ENCODE peak calls at places on chromosomes 3 and 15, in ten cellular contexts. V is body of pancreas; R is transverse colon; M is tibial artery; N is GM12865; I is neural progenitor cell; H is RWPE1; A is CD8-positive, alpha-beta T cell; Z is mammary epithelial cell; K is endothelial cell of umbilical vein. E is an unnamed sample.

GRCh38 chr15:74845581-74845980 is 2.6 kb upstream of the ULK3 start:
- DNase-seq in I (no peak), Z (no peak), K (no peak), R (no peak), N (no peak), V (no peak), M (no peak), A (peak), H (no peak), E (no peak)

GRCh38 chr3:182886497-182886896 is 93.2 kb downstream of the ATP11B start:
- DNase-seq in K (no peak), R (no peak), N (no peak), H (no peak), M (no peak), Z (no peak), V (no peak), I (no peak), A (no peak), E (no peak)

GRCh38 chr15:59999558-60000112 is 4.5 kb upstream of the FOXB1 start:
- DNase-seq in A (no peak), V (no peak), N (no peak), I (peak), R (no peak), H (no peak), K (no peak), Z (no peak), M (no peak), E (no peak)

GRCh38 chr3:85737846-85738245 is 779.1 kb downstream of the CADM2 start:
- DNase-seq in V (no peak), A (no peak), N (no peak), H (no peak), I (no peak), K (no peak), Z (peak), R (no peak), M (no peak), E (no peak)

GRCh38 chr3:124859025-124859424 is 28.1 kb downstream of the ITGB5 start:
- DNase-seq in A (no peak), M (no peak), K (peak), H (no peak), R (no peak), N (no peak), Z (no peak), V (peak), I (no peak), E (no peak)

GRCh38 chr3:55658297-55659022 is 171.4 kb upstream of the WNT5A start:
- DNase-seq in M (no peak), H (no peak), K (no peak), R (no peak), Z (no peak), V (no peak), I (no peak), N (peak), A (no peak), E (no peak)

GRCh38 chr3:43866529-43867353 is 176.0 kb downstream of the ABHD5 start:
- DNase-seq in V (no peak), R (no peak), Z (peak), M (no peak), I (no peak), N (no peak), A (no peak), K (no peak), H (peak), E (peak)

GRCh38 chr3:117523407-117523806 is 813.8 kb downstream of the TUSC7 start:
- DNase-seq in H (no peak), Z (no peak), M (no peak), A (no peak), I (no peak), V (no peak), K (no peak), N (no peak), R (no peak), E (no peak)

GRCh38 chr15:63600001-63600645 is 2.9 kb downstream of the FBXL22 start:
- DNase-seq in R (no peak), A (no peak), H (no peak), Z (no peak), I (peak), M (peak), V (peak), N (no peak), K (no peak), E (no peak)

GRCh38 chr3:184361532-184361931 is at the start of the genes CLCN2 and POLR2H:
- DNase-seq in N (peak), A (no peak), K (peak), V (peak), Z (peak), H (peak), R (peak), I (peak), M (peak), E (peak)

GRCh38 chr3:194138732-194139084 is 2.8 kb downstream of the HES1 start:
- DNase-seq in Z (no peak), K (no peak), M (no peak), N (no peak), I (peak), V (no peak), R (no peak), A (no peak), H (no peak), E (no peak)

GRCh38 chr3:108091498-108092259 is 848 bp upstream of the CD47 start:
- DNase-seq in N (no peak), M (no peak), Z (no peak), R (peak), A (peak), V (peak), H (no peak), I (peak), K (no peak), E (peak)

GRCh38 chr3:42144209-42144608 is 53.1 kb downstream of the TRAK1 start:
- DNase-seq in N (no peak), V (no peak), R (no peak), I (no peak), K (no peak), Z (no peak), A (no peak), H (no peak), M (no peak), E (no peak)

GRCh38 chr15:93018574-93018973 is 70.4 kb downstream of the RGMA start:
- DNase-seq in K (no peak), N (no peak), A (no peak), V (no peak), H (no peak), M (no peak), Z (peak), I (peak), R (no peak), E (no peak)
- TF ChIP-seq CTCF in K (peak), N (no peak), A (no peak), V (no peak), H (no peak), M (peak), Z (peak), I (peak), R (peak), E (peak)

DNA sequence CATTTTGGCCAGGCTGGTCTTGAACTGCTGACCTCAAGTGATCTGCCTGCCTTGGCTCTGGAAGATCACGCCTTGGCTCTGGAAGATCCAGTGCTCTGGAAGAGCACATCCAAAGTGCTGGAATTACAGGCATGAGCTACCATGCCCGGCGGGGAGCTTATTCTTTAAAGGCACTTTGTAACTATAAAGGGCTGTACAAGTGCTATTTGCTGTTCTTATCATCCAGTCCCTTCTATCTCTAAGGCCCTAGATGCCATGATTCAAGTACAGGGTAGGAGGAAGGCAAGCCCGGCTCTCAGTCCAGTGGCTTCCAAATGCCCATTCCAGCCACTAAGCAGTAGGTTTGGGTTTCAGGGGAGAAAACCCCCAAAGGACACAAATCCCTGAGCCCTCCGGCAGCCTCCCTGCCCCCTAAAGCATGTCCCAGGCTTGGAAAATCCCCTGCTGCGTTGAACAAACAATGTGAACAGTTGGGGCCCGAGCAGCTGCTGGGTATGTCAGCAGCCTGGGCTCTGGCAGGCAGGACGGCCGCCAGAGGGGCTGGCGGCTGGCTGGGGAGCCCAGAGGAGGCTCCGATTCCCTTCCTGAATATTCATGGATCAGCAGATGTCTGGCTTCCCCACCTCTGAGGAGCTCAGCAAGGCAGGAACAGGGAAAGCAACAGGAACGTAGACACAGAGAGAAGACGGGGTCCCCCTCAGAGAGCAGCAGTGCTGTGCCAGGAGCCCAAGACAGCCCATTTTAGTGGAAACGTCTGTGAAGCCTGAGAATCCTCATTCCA is 7.7 kb downstream of the IGDCC4 start:
- DNase-seq in Z (no peak), H (no peak), N (no peak), R (no peak), V (peak), M (no peak), I (peak), K (no peak), A (no peak), E (no peak)
- TF ChIP-seq CTCF in Z (no peak), H (no peak), N (no peak), R (no peak), V (peak), M (no peak), I (peak), K (no peak), A (no peak), E (peak)

DNA sequence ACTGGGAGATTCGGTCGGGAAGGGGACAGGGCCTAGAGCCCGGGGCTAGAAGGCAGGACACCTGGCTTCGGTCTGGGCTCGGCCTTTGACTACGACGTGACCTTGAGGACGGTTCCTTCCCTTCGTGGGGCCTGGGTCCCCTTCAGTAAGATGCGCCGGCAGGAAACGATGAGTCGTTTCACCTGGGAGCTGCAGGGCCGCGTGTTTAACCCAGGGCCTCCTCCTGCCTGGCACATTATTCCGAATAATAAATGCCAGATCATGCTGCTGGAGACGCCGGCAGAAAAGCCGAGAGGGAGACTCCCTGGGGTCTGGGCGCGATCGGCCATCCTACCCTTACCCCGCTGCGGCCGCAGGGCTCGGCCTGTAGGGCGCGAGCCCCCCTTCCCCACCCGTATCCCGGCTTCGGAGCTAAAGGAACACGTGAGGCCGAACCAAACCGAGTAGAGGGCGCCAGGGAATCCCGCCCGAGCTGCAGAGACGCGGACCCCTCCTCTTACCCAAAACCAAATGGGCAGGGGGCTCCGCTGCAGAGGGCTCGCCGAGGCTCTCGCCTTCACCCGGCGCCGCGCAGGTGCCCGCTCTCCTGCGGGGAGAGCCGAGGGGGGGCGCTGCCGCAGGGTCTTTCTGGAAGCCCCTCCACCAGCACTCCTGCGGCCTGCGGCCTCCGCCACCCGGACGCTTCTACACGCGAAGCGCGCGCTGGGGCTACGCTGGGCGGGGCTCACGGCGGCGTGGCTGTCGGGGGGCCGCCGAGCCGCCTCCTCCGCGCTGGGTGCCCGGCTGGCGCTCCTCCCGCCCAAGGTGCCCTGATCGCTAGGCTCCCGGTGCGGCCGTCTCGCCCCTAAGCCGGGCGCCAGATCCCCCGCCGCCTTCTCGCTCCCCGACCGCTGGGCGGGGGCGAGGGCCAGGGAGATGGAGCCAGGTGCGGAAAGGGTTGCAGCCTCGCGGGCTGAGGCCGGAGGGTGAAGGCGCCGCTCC is at the start of gene BDH1:
- DNase-seq in H (peak), I (peak), V (peak), K (peak), M (no peak), A (peak), N (peak), Z (peak), R (peak), E (no peak)
- TF ChIP-seq CTCF in H (no peak), I (peak), V (no peak), K (no peak), M (no peak), A (no peak), N (no peak), Z (peak), R (no peak), E (peak)

DNA sequence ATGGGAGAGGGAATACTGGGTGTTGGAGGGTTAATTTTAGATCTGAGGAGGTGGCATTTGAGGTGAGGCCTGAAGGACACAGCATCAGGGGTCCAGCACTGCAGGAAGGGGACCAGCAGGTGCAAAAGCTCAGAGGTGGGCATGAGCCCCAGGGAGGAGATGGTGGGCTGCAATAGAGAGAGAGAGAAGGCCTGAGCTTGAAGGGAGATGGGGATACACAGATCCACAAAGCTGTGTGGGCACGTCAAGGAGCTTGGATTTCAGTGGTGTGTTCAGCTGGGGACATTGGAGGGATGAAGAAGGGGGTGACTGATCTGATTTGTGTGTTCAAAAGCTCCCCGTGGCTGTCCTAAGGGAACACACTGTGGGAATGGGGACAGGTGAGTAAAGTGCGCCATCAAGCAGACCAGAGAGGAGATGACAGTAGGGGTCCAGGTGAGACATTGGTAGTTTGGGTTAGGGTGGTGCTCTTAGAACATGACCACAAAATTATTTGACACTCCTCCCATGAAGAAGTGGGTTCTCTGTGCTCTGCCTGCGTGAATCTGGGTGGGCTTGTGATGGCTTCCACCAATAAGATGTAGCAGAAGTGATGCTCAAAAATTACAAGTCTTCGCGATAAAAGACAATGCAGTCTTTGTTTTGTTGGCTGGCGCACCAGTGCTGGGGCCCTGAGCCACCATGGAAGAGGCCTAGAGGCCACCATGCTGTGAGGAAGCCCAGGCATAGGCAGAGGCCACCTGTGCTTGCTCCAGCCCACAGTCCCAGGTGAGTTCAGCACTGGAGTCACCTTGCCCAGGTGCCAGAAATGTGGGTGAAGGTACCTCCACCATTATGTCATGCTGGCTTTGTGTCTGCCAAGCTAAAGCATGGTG is 1.9 kb upstream of the WNT7A start:
- DNase-seq in M (peak), I (no peak), Z (no peak), A (peak), V (no peak), N (no peak), H (no peak), K (no peak), R (no peak), E (peak)
- TF ChIP-seq CTCF in M (no peak), I (no peak), Z (no peak), A (no peak), V (no peak), N (no peak), H (no peak), K (no peak), R (no peak), E (no peak)

GRCh38 chr3:24417730-24418129 is 76.9 kb downstream of the THRB start:
- DNase-seq in R (no peak), V (no peak), M (no peak), H (no peak), A (no peak), I (no peak), K (no peak), Z (no peak), N (no peak), E (no peak)

GRCh38 chr3:24415819-24416218 is 78.8 kb downstream of the THRB start:
- DNase-seq in H (no peak), A (no peak), N (no peak), R (no peak), I (no peak), V (no peak), Z (no peak), M (no peak), K (no peak), E (no peak)

GRCh38 chr3:24419067-24419791 is 75.4 kb downstream of the THRB start:
- DNase-seq in V (no peak), A (no peak), N (no peak), I (no peak), M (no peak), K (no peak), R (no peak), H (no peak), Z (no peak), E (no peak)

GRCh38 chr3:24416224-24416623 is 78.4 kb downstream of the THRB start:
- DNase-seq in R (no peak), N (no peak), Z (no peak), A (no peak), I (no peak), K (no peak), H (no peak), V (no peak), M (no peak), E (no peak)

DNA sequence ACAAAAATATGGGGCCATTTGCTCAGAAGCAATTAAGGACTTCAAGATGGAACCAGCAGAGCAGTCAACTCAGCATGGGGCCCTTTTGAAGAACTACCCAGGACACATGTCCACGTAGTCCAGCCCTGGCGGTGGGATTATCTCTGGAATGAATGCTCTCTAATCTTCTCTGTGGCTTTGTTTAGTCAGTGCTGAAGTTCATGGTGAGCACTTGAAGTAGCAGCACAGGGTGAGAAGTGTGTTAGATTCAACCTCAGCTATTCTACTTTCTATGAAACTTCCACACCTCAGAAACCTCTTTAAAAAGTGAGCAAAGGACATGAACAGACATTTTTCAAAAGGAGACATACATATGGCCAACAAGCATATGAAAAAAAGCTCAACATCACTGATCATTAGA is 74.4 kb downstream of the THRB start:
- DNase-seq in Z (no peak), H (no peak), K (no peak), R (no peak), N (peak), A (no peak), V (no peak), M (no peak), I (no peak), E (no peak)
- TF ChIP-seq CTCF in Z (no peak), H (no peak), K (no peak), R (no peak), N (no peak), A (no peak), V (no peak), M (no peak), I (no peak), E (no peak)

GRCh38 chr3:143120716-143121239 is 1.2 kb downstream of the CHST2 start:
- DNase-seq in Z (peak), M (no peak), N (peak), V (peak), K (peak), A (peak), H (peak), R (peak), I (peak), E (peak)
- TF ChIP-seq CTCF in Z (peak), M (no peak), N (peak), V (no peak), K (peak), A (no peak), H (peak), R (peak), I (no peak), E (no peak)

E was measured in type B pancreatic cell.